ENCODE peak calls at places on chromosomes 16 and 17, in six cellular contexts. D is breast epithelium, Q is BJ, E is tibial nerve, K is mucosa of descending colon, J is cardiac muscle cell. F is an unnamed sample.

GRCh38 chr16:82638095-82638798 is 11.5 kb downstream of the CDH13 start:
- DNase-seq in D (no peak), Q (no peak), E (no peak), K (no peak), J (peak), F (no peak)

GRCh38 chr17:75504347-75505151 is 10.8 kb downstream of the CASKIN2 start:
- DNase-seq in D (no peak), Q (no peak), E (no peak), K (peak), J (no peak), F (peak)

GRCh38 chr17:73498176-73498575 is 146.1 kb downstream of the SDK2 start:
- DNase-seq in D (peak), Q (no peak), E (no peak), K (no peak), J (no peak), F (no peak)

GRCh38 chr17:36652716-36653115 is 51.3 kb downstream of the MRM1 start:
- DNase-seq in D (no peak), Q (no peak), E (no peak), K (peak), J (no peak), F (no peak)

GRCh38 chr17:45241315-45242011 is 19.8 kb downstream of the FMNL1 start:
- DNase-seq in D (peak), Q (no peak), E (no peak), K (peak), J (no peak), F (no peak)

GRCh38 chr16:424033-424622 is 1.3 kb upstream of the RAB11FIP3 start:
- DNase-seq in D (peak), Q (peak), E (peak), K (no peak), J (peak), F (peak)

GRCh38 chr17:41539071-41539492 is 11.0 kb upstream of the KRT19 start:
- DNase-seq in D (peak), Q (no peak), E (no peak), K (no peak), J (no peak), F (no peak)

GRCh38 chr17:64641499-64641898 is 20.6 kb downstream of the SMURF2 start:
- DNase-seq in D (no peak), Q (peak), E (no peak), K (no peak), J (peak), F (peak)

GRCh38 chr17:47810200-47810821 is 11.3 kb downstream of the OSBPL7 start:
- DNase-seq in D (no peak), Q (peak), E (no peak), K (peak), J (peak), F (no peak)

GRCh38 chr17:60941028-60941427 is 263.4 kb downstream of the BCAS3 start:
- DNase-seq in D (peak), Q (peak), E (peak), K (peak), J (peak), F (peak)

GRCh38 chr17:29930399-29931010 is 477 bp upstream of the SSH2 start:
- DNase-seq in D (no peak), Q (no peak), E (no peak), K (peak), J (no peak), F (no peak)

GRCh38 chr17:5416886-5417285 is 2.6 kb downstream of the NUP88 start:
- DNase-seq in D (no peak), Q (no peak), E (no peak), K (no peak), J (no peak), F (no peak)

GRCh38 chr16:85303354-85303883 is 191.1 kb upstream of the CIBAR2 start:
- DNase-seq in D (no peak), Q (no peak), E (no peak), K (peak), J (peak), F (no peak)

GRCh38 chr16:3363793-3364192 is 8.1 kb downstream of the OR2C1 start:
- DNase-seq in D (no peak), Q (no peak), E (no peak), K (no peak), J (no peak), F (peak)

GRCh38 chr16:53043462-53043861 is 9.2 kb downstream of the CHD9NB start:
- DNase-seq in D (no peak), Q (no peak), E (no peak), K (no peak), J (peak), F (no peak)

GRCh38 chr17:67443931-67444597 is 67.0 kb downstream of the PITPNC1 start:
- DNase-seq in D (no peak), Q (peak), E (no peak), K (no peak), J (peak), F (no peak)

GRCh38 chr17:49512296-49513043 is 17.4 kb downstream of the NGFR start:
- DNase-seq in D (no peak), Q (no peak), E (no peak), K (no peak), J (no peak), F (no peak)

GRCh38 chr16:50313596-50314483 is 47.5 kb downstream of the ADCY7 start:
- DNase-seq in D (peak), Q (no peak), E (no peak), K (no peak), J (peak), F (no peak)

GRCh38 chr16:4936991-4937781 is at the start of gene PPL:
- DNase-seq in D (peak), Q (no peak), E (peak), K (peak), J (no peak), F (no peak)

GRCh38 chr16:47873434-47873833 is 282.4 kb downstream of the ABCC12 start:
- DNase-seq in D (no peak), Q (no peak), E (no peak), K (no peak), J (no peak), F (no peak)

GRCh38 chr16:23072084-23072599 is 77.1 kb downstream of the USP31 start:
- DNase-seq in D (peak), Q (no peak), E (peak), K (peak), J (peak), F (no peak)

GRCh38 chr16:10180771-10181163 is 1.5 kb downstream of the GRIN2A start:
- DNase-seq in D (no peak), Q (no peak), E (no peak), K (peak), J (peak), F (no peak)

GRCh38 chr16:67150058-67150832 is 553 bp downstream of the B3GNT9 start:
- DNase-seq in D (no peak), Q (no peak), E (no peak), K (no peak), J (peak), F (peak)

GRCh38 chr16:58196898-58197313 is 1.0 kb downstream of the CSNK2A2 start:
- DNase-seq in D (no peak), Q (no peak), E (no peak), K (no peak), J (peak), F (no peak)

GRCh38 chr16:85800321-85800669 is 800 bp downstream of the COX4I1 start:
- DNase-seq in D (no peak), Q (no peak), E (no peak), K (no peak), J (no peak), F (no peak)

GRCh38 chr17:50265212-50265611 is 9.1 kb upstream of the TMEM92 start:
- DNase-seq in D (no peak), Q (no peak), E (no peak), K (no peak), J (no peak), F (no peak)

GRCh38 chr16:50591800-50592771 is 43.9 kb downstream of the NKD1 start:
- DNase-seq in D (peak), Q (no peak), E (no peak), K (peak), J (no peak), F (no peak)

GRCh38 chr17:75612906-75613626 is 20.2 kb upstream of the SMIM5 start:
- DNase-seq in D (no peak), Q (no peak), E (no peak), K (no peak), J (no peak), F (no peak)

GRCh38 chr17:81035389-81036127 is 607 bp downstream of the BAIAP2 start:
- DNase-seq in D (no peak), Q (no peak), E (no peak), K (no peak), J (peak), F (peak)

GRCh38 chr17:13385481-13385907 is 216.2 kb downstream of the HS3ST3A1 start:
- DNase-seq in D (no peak), Q (no peak), E (no peak), K (no peak), J (peak), F (no peak)

GRCh38 chr17:34820166-34820920 is 140.9 kb downstream of the CCT6B start:
- DNase-seq in D (no peak), Q (no peak), E (no peak), K (no peak), J (no peak), F (no peak)

GRCh38 chr17:28612936-28613872 is 781 bp downstream of the RSKR start:
- DNase-seq in D (no peak), Q (no peak), E (no peak), K (no peak), J (peak), F (peak)

GRCh38 chr17:18219016-18219415 is 6.4 kb upstream of the LLGL1 start:
- DNase-seq in D (no peak), Q (no peak), E (no peak), K (no peak), J (peak), F (no peak)

GRCh38 chr16:66549284-66550131 is at the start of gene TK2:
- DNase-seq in D (peak), Q (no peak), E (peak), K (peak), J (peak), F (peak)

GRCh38 chr17:1485748-1486376 is 6.6 kb downstream of the MYO1C start:
- DNase-seq in D (peak), Q (no peak), E (no peak), K (peak), J (peak), F (peak)

GRCh38 chr16:56708418-56708817 is 21.5 kb upstream of the NUP93 start:
- DNase-seq in D (no peak), Q (no peak), E (no peak), K (no peak), J (no peak), F (no peak)
- H3K4me3 ChIP-seq in D (no peak), Q (no peak), E (no peak), K (no peak), J (no peak), F (no peak)

GRCh38 chr17:69415431-69415830 is 934 bp downstream of the MAP2K6 start:
- DNase-seq in D (no peak), Q (no peak), E (no peak), K (no peak), J (no peak), F (no peak)
- H3K4me3 ChIP-seq in D (peak), Q (peak), E (peak), K (no peak), J (peak), F (no peak)

GRCh38 chr16:1492082-1492922 is 858 bp upstream of the TELO2 start:
- DNase-seq in D (no peak), Q (no peak), E (no peak), K (peak), J (no peak), F (no peak)
- H3K4me3 ChIP-seq in D (peak), Q (peak), E (peak), K (no peak), J (peak), F (peak)

GRCh38 chr17:77327566-77328463 is 187.0 kb downstream of the SEC14L1 start:
- DNase-seq in D (peak), Q (no peak), E (peak), K (peak), J (no peak), F (peak)
- H3K4me3 ChIP-seq in D (no peak), Q (no peak), E (no peak), K (no peak), J (no peak), F (no peak)

DNA sequence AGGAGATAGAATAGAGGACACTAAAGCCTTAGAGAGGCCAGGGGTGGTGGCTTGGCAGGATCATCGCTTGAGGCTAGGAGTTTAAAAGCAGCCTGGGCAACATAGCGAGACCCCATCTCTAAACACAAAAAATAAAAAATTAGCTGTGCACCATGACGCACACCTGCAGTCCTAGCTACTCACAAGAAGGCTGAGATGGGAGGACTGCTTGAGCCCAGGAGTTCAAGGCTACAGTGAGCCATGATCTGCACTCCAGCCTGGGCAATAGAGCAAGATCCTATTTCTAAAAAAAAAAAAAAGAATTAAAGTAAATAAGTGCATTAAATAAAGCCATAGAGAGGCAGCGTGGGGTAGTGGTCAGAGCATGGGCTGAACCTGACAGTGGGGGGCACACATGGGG is 19.1 kb downstream of the SBK1 start:
- DNase-seq in D (no peak), Q (no peak), E (no peak), K (no peak), J (no peak), F (no peak)
- H3K4me3 ChIP-seq in D (no peak), Q (no peak), E (no peak), K (no peak), J (no peak), F (no peak)

GRCh38 chr17:82226809-82227628 is 1.8 kb upstream of the SLC16A3 start:
- DNase-seq in D (no peak), Q (no peak), E (no peak), K (peak), J (no peak), F (no peak)
- H3K4me3 ChIP-seq in D (no peak), Q (no peak), E (no peak), K (no peak), J (no peak), F (no peak)

GRCh38 chr17:79070266-79070880 is 4.3 kb upstream of the ENGASE start:
- DNase-seq in D (no peak), Q (no peak), E (no peak), K (peak), J (no peak), F (no peak)

GRCh38 chr17:79072544-79072943 is 2.1 kb upstream of the ENGASE start:
- DNase-seq in D (no peak), Q (no peak), E (no peak), K (peak), J (no peak), F (no peak)

GRCh38 chr17:79073016-79073705 is 1.5 kb upstream of the ENGASE start:
- DNase-seq in D (no peak), Q (no peak), E (no peak), K (peak), J (no peak), F (no peak)

GRCh38 chr17:79073706-79074088 is 927 bp upstream of the ENGASE start:
- DNase-seq in D (no peak), Q (no peak), E (no peak), K (peak), J (no peak), F (no peak)

GRCh38 chr17:79071161-79071560 is 3.5 kb upstream of the ENGASE start:
- DNase-seq in D (no peak), Q (no peak), E (no peak), K (no peak), J (no peak), F (no peak)
- H3K4me3 ChIP-seq in D (no peak), Q (no peak), E (no peak), K (no peak), J (no peak), F (no peak)